ENCODE peak calls at places on chromosomes 5 and 9, in nine cellular contexts. J is neural progenitor cell, R is psoas muscle, Y is aorta, X is HCT116, O is GM23248, E is upper lobe of left lung, Q is WERI-Rb-1, N is fibroblast of lung. T is an unnamed sample. For H3K36me3, the result is how much of the 10 kb centered on the place peaks cover.

GRCh38 chr5:22780756-22781155 is 72.4 kb downstream of the CDH12 start:
- DNase-seq in R (no peak), J (no peak), Q (no peak), E (no peak), X (no peak), Y (no peak), N (no peak), O (no peak), T (no peak)

GRCh38 chr9:21502586-21502985 is 20.5 kb upstream of the IFNE start:
- DNase-seq in R (no peak), J (no peak), N (no peak), E (no peak), Y (no peak), Q (no peak), O (no peak), X (no peak), T (no peak)

GRCh38 chr5:177325868-177326381 is 14.2 kb upstream of the MXD3 start:
- DNase-seq in E (no peak), N (no peak), Q (no peak), X (no peak), O (peak), Y (peak), J (no peak), R (no peak), T (no peak)

GRCh38 chr9:15837079-15837679 is 284.3 kb downstream of the CCDC171 start:
- DNase-seq in N (peak), Q (peak), R (no peak), Y (no peak), J (peak), X (peak), O (peak), E (no peak), T (peak)

GRCh38 chr9:91164724-91165520 is 196.8 kb downstream of the AUH start:
- DNase-seq in X (peak), E (peak), J (no peak), O (peak), N (peak), Q (no peak), R (peak), Y (peak), T (no peak)

GRCh38 chr5:41517909-41518308 is 7.5 kb upstream of the PLCXD3 start:
- DNase-seq in N (peak), J (no peak), O (peak), Q (no peak), Y (no peak), X (no peak), E (no peak), R (no peak), T (no peak)

GRCh38 chr9:123321874-123322770 is 33.9 kb upstream of the CRB2 start:
- DNase-seq in Y (no peak), Q (no peak), E (no peak), O (no peak), R (no peak), X (no peak), N (no peak), J (no peak), T (no peak)

GRCh38 chr9:121743441-121744001 is 92.1 kb downstream of the DAB2IP start:
- DNase-seq in O (peak), Q (peak), E (peak), N (peak), Y (peak), J (peak), R (peak), X (peak), T (no peak)

GRCh38 chr5:157670662-157671591 is at the start of gene C5orf52:
- DNase-seq in N (peak), R (no peak), E (no peak), O (peak), X (no peak), J (no peak), Q (no peak), Y (peak), T (no peak)

GRCh38 chr5:66646570-66646969 is 50.4 kb downstream of the MAST4 start:
- DNase-seq in J (no peak), X (no peak), Q (no peak), E (no peak), N (peak), O (peak), R (no peak), Y (no peak), T (no peak)

GRCh38 chr5:159504857-159505304 is 174.6 kb upstream of the IL12B start:
- DNase-seq in O (peak), Y (no peak), X (no peak), N (peak), Q (no peak), E (peak), J (no peak), R (no peak), T (no peak)

GRCh38 chr9:127180457-127181314 is 58.3 kb upstream of the ANGPTL2 start:
- DNase-seq in Y (peak), O (no peak), J (no peak), X (no peak), Q (peak), N (no peak), E (peak), R (peak), T (no peak)

GRCh38 chr5:180304016-180304292 is 12.1 kb upstream of the MAPK9 start:
- DNase-seq in J (no peak), R (no peak), E (no peak), N (no peak), Q (no peak), X (no peak), O (no peak), Y (no peak), T (no peak)
- H3K36me3 ChIP-seq in J (under half), R (under half), E (under half), N (under half), Q (under half), X (under half), O (under half), Y (under half), T (under half)

GRCh38 chr5:124902097-124902821 is 155.8 kb upstream of the ZNF608 start:
- DNase-seq in R (no peak), Q (no peak), O (peak), N (peak), E (peak), X (no peak), J (no peak), Y (no peak), T (no peak)
- H3K4me3 ChIP-seq in R (no peak), Q (no peak), O (no peak), N (no peak), E (no peak), X (no peak), J (no peak), Y (no peak), T (no peak)

GRCh38 chr9:125826850-125827249 is 79.7 kb downstream of the PBX3 start:
- DNase-seq in Y (no peak), J (no peak), R (no peak), E (no peak), O (no peak), Q (no peak), X (no peak), N (no peak), T (no peak)

GRCh38 chr9:125835655-125836054 is 88.5 kb downstream of the PBX3 start:
- DNase-seq in R (no peak), O (no peak), N (no peak), Q (no peak), Y (no peak), E (no peak), X (no peak), J (no peak), T (no peak)

GRCh38 chr9:125825762-125826161 is 78.6 kb downstream of the PBX3 start:
- DNase-seq in N (no peak), J (no peak), X (no peak), O (no peak), Q (no peak), Y (no peak), E (no peak), R (no peak), T (no peak)

GRCh38 chr9:125829743-125830142 is 82.6 kb downstream of the PBX3 start:
- DNase-seq in N (peak), Y (no peak), X (no peak), O (peak), Q (no peak), E (peak), R (no peak), J (no peak), T (no peak)
- H3K27ac ChIP-seq in N (peak), Y (no peak), X (no peak), O (peak), Q (no peak), E (no peak), R (no peak), J (no peak), T (no peak)

DNA sequence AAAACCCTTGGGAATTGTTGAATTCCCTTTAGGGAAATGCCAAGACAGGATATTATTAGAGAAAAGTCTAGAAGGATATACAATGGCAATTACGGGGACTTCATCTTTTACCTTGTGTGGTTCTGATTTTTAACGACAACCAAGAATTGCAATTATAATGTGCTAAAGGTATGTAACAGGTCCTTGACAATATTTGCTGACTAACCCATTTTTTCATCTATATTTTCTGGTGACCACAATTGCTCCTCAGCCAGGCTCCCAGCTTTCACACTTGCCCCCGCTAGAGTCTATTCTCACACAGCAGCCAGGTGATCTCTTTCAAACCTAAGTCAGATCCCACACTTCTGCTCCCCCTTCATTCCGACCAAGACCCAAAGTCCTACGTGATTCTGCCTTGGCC is 34.3 kb downstream of the BARHL1 start:
- DNase-seq in Q (no peak), N (no peak), Y (no peak), J (no peak), R (no peak), E (no peak), X (no peak), O (no peak), T (no peak)
- H3K36me3 ChIP-seq in Q (under half), N (under half), Y (under half), J (under half), R (under half), E (half or more), X (half or more), O (under half), T (under half)

GRCh38 chr9:130174025-130174424 is 1.8 kb downstream of the NCS1 start:
- DNase-seq in E (no peak), O (no peak), Q (no peak), Y (no peak), R (no peak), N (no peak), J (no peak), X (no peak), T (no peak)
- H3K4me3 ChIP-seq in E (no peak), O (peak), Q (no peak), Y (no peak), R (no peak), N (peak), J (peak), X (peak), T (no peak)

DNA sequence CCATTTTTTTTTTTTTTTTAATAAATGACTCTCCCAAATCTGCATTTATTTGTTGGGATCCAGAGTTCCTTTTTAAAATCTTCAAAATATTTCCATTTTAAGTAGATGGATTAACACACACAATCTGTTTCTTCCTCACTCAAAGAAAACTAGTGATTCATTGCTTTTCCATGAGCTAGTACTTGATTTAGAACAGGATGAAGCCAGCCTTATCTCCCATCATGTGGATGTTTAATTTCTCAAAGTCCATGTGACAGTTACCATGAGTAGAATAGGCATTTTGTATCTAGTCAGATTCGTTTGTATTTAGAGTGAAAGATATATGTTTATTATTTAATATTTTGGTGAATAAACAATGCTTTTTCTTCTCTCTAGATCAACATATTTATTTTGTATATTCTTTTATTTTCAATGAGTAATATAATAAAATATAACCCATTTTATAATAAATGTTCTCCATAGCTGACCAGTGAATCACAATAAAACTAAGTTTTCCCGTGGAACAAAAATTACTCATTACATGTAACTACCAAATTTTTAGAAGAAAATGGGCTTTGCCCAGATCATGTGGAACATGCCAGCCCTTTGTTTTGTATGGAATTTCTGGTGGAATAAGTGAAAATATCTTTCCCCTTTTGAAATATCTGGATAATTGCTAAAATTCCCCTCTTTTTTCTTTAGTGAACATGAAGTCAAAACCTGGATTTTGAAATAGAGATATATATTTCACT is 54.9 kb upstream of the RPS23 start:
- DNase-seq in X (no peak), N (no peak), E (no peak), Y (no peak), J (no peak), R (no peak), O (peak), Q (no peak), T (no peak)
- H3K27ac ChIP-seq in X (no peak), N (no peak), E (no peak), Y (peak), J (no peak), R (no peak), O (peak), Q (no peak), T (no peak)

GRCh38 chr9:7211657-7212056 is 453.9 kb downstream of the KDM4C start:
- DNase-seq in Q (no peak), R (no peak), J (no peak), N (no peak), X (no peak), E (no peak), Y (no peak), O (no peak), T (no peak)
- H3K36me3 ChIP-seq in Q (under half), R (under half), J (under half), N (under half), X (under half), E (under half), Y (under half), O (under half), T (under half)

GRCh38 chr5:172007795-172008465 is 1.5 kb upstream of the FBXW11 start:
- DNase-seq in R (no peak), X (no peak), J (no peak), Y (no peak), O (peak), Q (no peak), E (no peak), N (peak), T (no peak)
- H3K4me3 ChIP-seq in R (peak), X (peak), J (peak), Y (no peak), O (peak), Q (peak), E (peak), N (peak), T (peak)

T was measured in iPS DF 6.9.